ENCODE peak calls at places on chromosomes 1 and 21, in five cellular contexts. J, D, A, U and P are unnamed samples.
A peak's percentile ranks its signal among the peaks of the same experiment; 100 is the strongest.

GRCh38 chr1:41656088-41656487 is 171.6 kb upstream of the EDN2 start:
- DNase-seq in J (peak; percentile 60), D (no peak), A (no peak), U (no peak), P (no peak)

GRCh38 chr1:11929849-11930248 is 3.6 kb upstream of the KIAA2013 start:
- DNase-seq in J (no peak), D (peak; percentile 84), A (peak; percentile 70), U (peak; percentile 75), P (peak; percentile 79)

GRCh38 chr1:24727490-24728214 is 17.6 kb upstream of the CLIC4 start:
- DNase-seq in J (peak; percentile 65), D (peak; percentile 84), A (no peak), U (peak; percentile 76), P (peak; percentile 65)

GRCh38 chr1:147853391-147853790 is 49.2 kb upstream of the GJA8 start:
- DNase-seq in J (no peak), D (no peak), A (peak; percentile 56), U (no peak), P (no peak)

GRCh38 chr1:6594977-6595740 is 7.5 kb downstream of the KLHL21 start:
- DNase-seq in J (no peak), D (no peak), A (no peak), U (no peak), P (no peak)

GRCh38 chr21:33313611-33314010 is 11.2 kb upstream of the IFNAR1 start:
- DNase-seq in J (no peak), D (no peak), A (no peak), U (no peak), P (no peak)

GRCh38 chr1:222079546-222079945 is 337.7 kb upstream of the DUSP10 start:
- DNase-seq in J (no peak), D (no peak), A (no peak), U (no peak), P (no peak)

GRCh38 chr1:11790880-11791715 is 14.7 kb downstream of the MTHFR start:
- DNase-seq in J (peak; percentile 77), D (peak; percentile 91), A (peak; percentile 65), U (peak; percentile 85), P (peak; percentile 92)

GRCh38 chr1:26286064-26286416 is 6.2 kb downstream of the SH3BGRL3 start:
- DNase-seq in J (no peak), D (no peak), A (no peak), U (no peak), P (no peak)

GRCh38 chr1:10186453-10187319 is 23.7 kb upstream of the KIF1B start:
- DNase-seq in J (no peak), D (no peak), A (no peak), U (no peak), P (no peak)

GRCh38 chr1:206809504-206810084 is 37.3 kb upstream of the IL10 start:
- DNase-seq in J (no peak), D (peak; percentile 66), A (peak; percentile 43), U (peak; percentile 34), P (no peak)

GRCh38 chr1:37255111-37255795 is 219.1 kb upstream of the ZC3H12A start:
- DNase-seq in J (no peak), D (no peak), A (peak; percentile 4), U (no peak), P (no peak)

GRCh38 chr1:115839706-115840095 is 1.2 kb downstream of the NHLH2 start:
- DNase-seq in J (no peak), D (no peak), A (no peak), U (no peak), P (no peak)

GRCh38 chr1:162470216-162470615 is 27.4 kb upstream of the UHMK1 start:
- DNase-seq in J (no peak), D (no peak), A (no peak), U (no peak), P (no peak)

GRCh38 chr1:156102634-156103511 is 11.6 kb upstream of the LMNA start:
- DNase-seq in J (no peak), D (no peak), A (no peak), U (no peak), P (no peak)

GRCh38 chr21:43287111-43287973 is 118.5 kb downstream of the CRYAA start:
- DNase-seq in J (no peak), D (no peak), A (no peak), U (peak; percentile 60), P (no peak)
- TF ChIP-seq CTCF in J (no peak), D (no peak), A (no peak), U (no peak), P (no peak)

GRCh38 chr1:1021860-1022259 is 1.9 kb downstream of the AGRN start:
- DNase-seq in J (no peak), D (no peak), A (no peak), U (no peak), P (no peak)

GRCh38 chr1:1019122-1019999 is 559 bp upstream of the AGRN start:
- DNase-seq in J (peak; percentile 80), D (peak; percentile 91), A (peak; percentile 86), U (peak; percentile 87), P (no peak)

GRCh38 chr1:1021010-1021845 is 1.3 kb downstream of the AGRN start:
- DNase-seq in J (peak; percentile 54), D (no peak), A (peak; percentile 80), U (peak; percentile 75), P (no peak)

GRCh38 chr1:1020415-1021009 is 592 bp downstream of the AGRN start:
- DNase-seq in J (no peak), D (no peak), A (peak; percentile 56), U (no peak), P (no peak)

DNA sequence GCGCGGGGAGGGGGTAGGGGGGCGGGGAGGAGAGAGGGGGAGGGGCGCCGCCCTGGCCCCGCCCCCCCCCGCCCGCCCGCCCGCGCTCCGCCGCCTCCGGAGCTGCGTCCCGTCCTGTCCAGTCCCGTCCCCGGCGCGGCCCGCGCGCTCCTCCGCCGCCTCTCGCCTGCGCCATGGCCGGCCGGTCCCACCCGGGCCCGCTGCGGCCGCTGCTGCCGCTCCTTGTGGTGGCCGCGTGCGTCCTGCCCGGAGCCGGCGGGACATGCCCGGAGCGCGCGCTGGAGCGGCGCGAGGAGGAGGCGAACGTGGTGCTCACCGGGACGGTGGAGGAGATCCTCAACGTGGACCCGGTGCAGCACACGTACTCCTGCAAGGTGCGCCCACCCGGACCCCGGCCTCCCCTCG is at the start of gene AGRN:
- DNase-seq in J (no peak), D (no peak), A (peak; percentile 56), U (peak; percentile 45), P (no peak)
- TF ChIP-seq POLR2A in J (no peak), D (no peak), A (no peak), U (no peak), P (no peak)

GRCh38 chr1:209580577-209580976 is 2.9 kb upstream of the CAMK1G start:
- DNase-seq in J (no peak), D (no peak), A (no peak), U (no peak), P (no peak)

GRCh38 chr1:209585672-209586071 is 2.2 kb downstream of the CAMK1G start:
- DNase-seq in J (no peak), D (peak; percentile 50), A (peak; percentile 73), U (peak; percentile 45), P (no peak)

GRCh38 chr1:209584186-209584776 is 767 bp downstream of the CAMK1G start:
- DNase-seq in J (no peak), D (no peak), A (no peak), U (no peak), P (no peak)

GRCh38 chr1:209585197-209585596 is 1.7 kb downstream of the CAMK1G start:
- DNase-seq in J (no peak), D (no peak), A (no peak), U (no peak), P (no peak)

DNA sequence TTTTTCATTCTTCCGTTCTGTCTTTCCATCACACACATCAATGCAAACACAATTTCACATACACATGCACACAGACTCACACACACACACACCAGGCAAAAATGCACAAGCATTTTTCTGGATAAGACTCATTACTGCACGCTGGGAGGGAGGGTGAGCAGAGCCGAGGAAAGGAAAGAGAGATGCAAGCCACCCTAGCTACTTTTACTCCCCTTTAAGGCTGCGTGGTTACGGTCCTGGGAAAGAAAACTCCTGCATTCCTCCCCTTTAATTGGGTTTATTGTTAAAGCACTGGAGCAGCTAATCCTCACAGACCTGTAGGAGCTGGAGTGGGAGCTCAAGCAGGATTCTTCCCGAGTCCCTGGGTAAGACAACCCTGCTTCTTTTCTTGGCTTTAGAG is at the start of gene CAMK1G:
- DNase-seq in J (no peak), D (no peak), A (peak; percentile 20), U (no peak), P (no peak)
- H3K4me3 ChIP-seq in J (no peak within 1 kb of the TSS), D (no peak within 1 kb of the TSS), A (no peak within 1 kb of the TSS), U (no peak within 1 kb of the TSS), P (no peak within 1 kb of the TSS)

DNA sequence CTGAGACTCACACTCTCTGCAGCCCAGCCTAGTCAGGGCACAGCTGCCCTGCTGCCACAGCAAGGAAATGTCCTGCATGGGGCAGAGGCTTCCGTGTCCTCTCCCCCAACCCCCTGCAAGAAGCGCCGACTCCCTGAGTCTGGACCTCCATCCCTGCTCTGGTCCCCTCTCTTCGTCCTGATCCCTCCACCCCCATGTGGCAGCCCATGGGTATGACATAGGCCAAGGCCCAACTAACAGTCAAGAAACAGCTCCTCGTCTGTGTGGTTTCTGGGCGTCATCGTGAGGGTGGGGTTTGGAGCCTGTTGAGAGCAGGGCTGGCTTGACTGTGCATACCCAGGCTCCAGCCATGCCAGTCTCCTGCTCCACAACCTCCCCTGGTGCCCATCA is 19.5 kb downstream of the FAAH start:
- DNase-seq in J (no peak), D (no peak), A (no peak), U (no peak), P (no peak)
- TF ChIP-seq CTCF in J (no peak), D (peak; percentile 31), A (no peak), U (peak; percentile 10), P (no peak)

DNA sequence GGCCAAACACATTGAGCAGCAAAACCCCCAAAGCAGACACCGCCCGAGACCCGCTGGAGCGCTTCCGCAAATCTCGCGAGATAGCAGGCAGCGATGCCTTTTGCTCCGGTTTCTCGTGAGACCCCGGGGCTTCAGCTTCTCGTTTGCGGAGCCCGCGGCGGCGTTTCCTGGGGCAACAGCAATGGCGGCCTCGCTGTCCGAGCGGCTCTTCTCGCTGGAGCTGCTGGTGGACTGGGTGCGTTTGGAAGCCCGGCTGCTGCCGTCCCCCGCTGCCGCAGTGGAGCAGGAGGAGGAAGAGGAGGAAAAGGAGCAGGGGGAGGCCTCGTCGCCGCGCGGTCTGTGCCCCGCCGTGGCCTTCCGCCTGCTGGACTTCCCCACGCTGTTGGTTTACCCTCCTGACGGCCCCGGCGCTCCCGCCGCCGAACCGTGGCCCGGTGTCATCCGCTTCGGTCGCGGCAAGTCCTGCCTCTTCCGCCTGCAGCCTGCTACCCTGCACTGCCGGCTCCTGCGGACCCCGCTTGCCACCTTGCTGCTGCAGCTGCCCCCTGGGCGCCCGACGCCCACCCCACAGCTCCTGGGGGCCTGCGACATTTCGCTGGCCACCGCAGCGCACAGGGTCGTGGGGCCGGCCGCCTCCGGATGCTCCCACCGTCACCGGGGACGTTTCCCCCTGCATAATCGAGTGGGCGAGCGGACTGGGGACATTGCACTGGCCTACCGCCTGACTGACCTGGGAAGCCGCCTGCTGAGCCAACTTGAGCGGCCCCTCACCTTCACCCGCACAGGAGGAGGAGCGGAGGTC is at the start of gene MAP10:
- DNase-seq in J (peak; percentile 21), D (peak; percentile 84), A (peak; percentile 63), U (peak; percentile 76), P (peak; percentile 92)
- TF ChIP-seq POLR2A in J (no peak), D (peak; percentile 16), A (no peak), U (peak; percentile 23), P (no peak)

GRCh38 chr21:19878133-19878532 is 1120.1 kb upstream of the NCAM2 start:
- DNase-seq in J (no peak), D (no peak), A (no peak), U (no peak), P (no peak)
- H3K4me3 ChIP-seq in J (no peak overlapping the region), D (no peak overlapping the region), A (no peak overlapping the region), U (no peak overlapping the region), P (no peak overlapping the region)